ENCODE peak calls at places on chromosomes 11 and 22, in eight cellular contexts. One of them, this sample, is unnamed.

GRCh38 chr11:30653606-30654005 is 67.5 kb upstream of the MPPED2 start:
- DNase-seq in uterus: no peak
- DNase-seq in PC-9: no peak
- DNase-seq in kidney: no peak
- DNase-seq in body of pancreas: no peak
- DNase-seq in adrenal gland: no peak
- DNase-seq in brain microvascular endothelial cell: no peak
- DNase-seq in upper lobe of left lung: no peak
- DNase-seq in this sample: no peak

GRCh38 chr22:48663297-48663696 is 1164.4 kb downstream of the BRD1 start:
- DNase-seq in uterus: no peak
- DNase-seq in PC-9: no peak
- DNase-seq in kidney: no peak
- DNase-seq in body of pancreas: no peak
- DNase-seq in adrenal gland: no peak
- DNase-seq in brain microvascular endothelial cell: no peak
- DNase-seq in upper lobe of left lung: no peak
- DNase-seq in this sample: no peak

GRCh38 chr11:130102457-130103249 is 33.0 kb downstream of the APLP2 start:
- DNase-seq in uterus: no peak
- DNase-seq in PC-9: no peak
- DNase-seq in kidney: no peak
- DNase-seq in body of pancreas: no peak
- DNase-seq in adrenal gland: no peak
- DNase-seq in brain microvascular endothelial cell: no peak
- DNase-seq in upper lobe of left lung: no peak
- DNase-seq in this sample: peak

GRCh38 chr11:5625281-5625680 is 480 bp downstream of the TRIM34 start:
- DNase-seq in uterus: no peak
- DNase-seq in PC-9: no peak
- DNase-seq in kidney: no peak
- DNase-seq in body of pancreas: no peak
- DNase-seq in adrenal gland: no peak
- DNase-seq in brain microvascular endothelial cell: no peak
- DNase-seq in upper lobe of left lung: no peak
- DNase-seq in this sample: no peak

GRCh38 chr11:101583180-101584128 is at the start of gene TRPC6:
- DNase-seq in uterus: peak
- DNase-seq in PC-9: no peak
- DNase-seq in kidney: peak
- DNase-seq in body of pancreas: no peak
- DNase-seq in adrenal gland: no peak
- DNase-seq in brain microvascular endothelial cell: peak
- DNase-seq in upper lobe of left lung: peak
- DNase-seq in this sample: no peak

GRCh38 chr11:19889531-19889930 is 176.9 kb downstream of the NAV2 start:
- DNase-seq in uterus: no peak
- DNase-seq in PC-9: no peak
- DNase-seq in kidney: no peak
- DNase-seq in body of pancreas: no peak
- DNase-seq in adrenal gland: no peak
- DNase-seq in brain microvascular endothelial cell: no peak
- DNase-seq in upper lobe of left lung: no peak
- DNase-seq in this sample: no peak

GRCh38 chr11:94400075-94400838 is 962 bp downstream of the GPR83 start:
- DNase-seq in uterus: no peak
- DNase-seq in PC-9: no peak
- DNase-seq in kidney: no peak
- DNase-seq in body of pancreas: no peak
- DNase-seq in adrenal gland: no peak
- DNase-seq in brain microvascular endothelial cell: no peak
- DNase-seq in upper lobe of left lung: no peak
- DNase-seq in this sample: no peak

GRCh38 chr22:19849800-19850481 is 4.7 kb downstream of the GNB1L start:
- DNase-seq in uterus: no peak
- DNase-seq in PC-9: peak
- DNase-seq in kidney: peak
- DNase-seq in body of pancreas: peak
- DNase-seq in adrenal gland: no peak
- DNase-seq in brain microvascular endothelial cell: no peak
- DNase-seq in upper lobe of left lung: no peak
- DNase-seq in this sample: no peak

GRCh38 chr11:29019960-29020683 is 911.9 kb downstream of the METTL15 start:
- DNase-seq in uterus: no peak
- DNase-seq in PC-9: peak
- DNase-seq in kidney: no peak
- DNase-seq in body of pancreas: no peak
- DNase-seq in adrenal gland: no peak
- DNase-seq in brain microvascular endothelial cell: peak
- DNase-seq in upper lobe of left lung: no peak
- DNase-seq in this sample: peak

DNA sequence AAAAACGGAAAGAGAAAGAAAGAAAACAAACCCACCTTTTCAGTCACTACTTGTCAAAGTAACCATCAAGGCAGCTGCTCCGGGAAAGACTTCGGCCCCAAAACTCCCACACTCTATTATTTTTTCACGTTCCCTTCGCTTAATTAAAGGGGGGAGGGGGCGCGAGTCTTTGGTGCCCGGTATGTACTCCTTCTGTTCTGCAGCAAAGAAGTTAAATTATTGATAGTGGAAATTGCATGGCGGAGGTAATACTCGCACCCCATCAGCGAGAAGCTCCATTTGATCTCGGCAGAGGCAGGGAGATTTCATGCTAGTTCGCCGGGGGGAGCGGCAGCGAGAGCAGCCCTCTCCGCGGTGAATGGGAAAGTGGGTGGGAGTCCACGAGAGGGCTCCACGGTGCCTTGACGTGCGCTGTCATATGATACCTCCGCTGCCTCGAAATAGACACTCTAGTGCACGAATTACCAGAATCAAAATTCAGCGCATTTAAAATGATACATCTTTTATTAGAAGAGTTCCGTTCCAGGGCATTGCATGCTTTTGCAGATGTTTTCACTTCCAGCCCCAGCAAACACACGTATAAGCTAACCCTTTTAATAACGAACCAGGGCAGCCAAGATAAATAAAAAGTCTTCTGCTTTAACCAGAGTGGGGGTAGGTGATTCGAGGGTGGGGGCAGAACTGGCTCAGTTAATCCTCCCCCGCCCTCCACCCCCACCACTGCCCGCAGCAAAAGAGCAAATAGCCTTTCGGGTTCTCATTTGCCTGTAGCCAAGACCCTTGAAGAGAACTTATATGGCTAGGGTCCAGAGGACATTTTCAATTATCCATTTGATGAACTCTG is 1.2 kb upstream of the BDNF start:
- DNase-seq in uterus: no peak
- DNase-seq in PC-9: peak
- DNase-seq in kidney: no peak
- DNase-seq in body of pancreas: peak
- DNase-seq in adrenal gland: peak
- DNase-seq in brain microvascular endothelial cell: peak
- DNase-seq in upper lobe of left lung: peak
- DNase-seq in this sample: peak
- TF ChIP-seq CTCF in uterus: no peak
- TF ChIP-seq CTCF in PC-9: no peak
- TF ChIP-seq CTCF in kidney: no peak
- TF ChIP-seq CTCF in body of pancreas: no peak
- TF ChIP-seq CTCF in adrenal gland: no peak
- TF ChIP-seq CTCF in brain microvascular endothelial cell: peak
- TF ChIP-seq CTCF in upper lobe of left lung: no peak
- TF ChIP-seq CTCF in this sample: peak

GRCh38 chr11:111820059-111820375 is 51.4 kb downstream of the ALG9 start:
- DNase-seq in uterus: no peak
- DNase-seq in PC-9: no peak
- DNase-seq in kidney: no peak
- DNase-seq in body of pancreas: no peak
- DNase-seq in adrenal gland: no peak
- DNase-seq in brain microvascular endothelial cell: no peak
- DNase-seq in upper lobe of left lung: no peak
- DNase-seq in this sample: no peak
- H3K4me3 ChIP-seq in uterus: no peak
- H3K4me3 ChIP-seq in PC-9: no peak
- H3K4me3 ChIP-seq in kidney: no peak
- H3K4me3 ChIP-seq in body of pancreas: no peak
- H3K4me3 ChIP-seq in adrenal gland: no peak
- H3K4me3 ChIP-seq in brain microvascular endothelial cell: no peak
- H3K4me3 ChIP-seq in upper lobe of left lung: no peak
- H3K4me3 ChIP-seq in this sample: no peak

GRCh38 chr11:2681408-2682145 is 18.2 kb downstream of the KCNQ1OT1 start:
- DNase-seq in uterus: no peak
- DNase-seq in PC-9: no peak
- DNase-seq in kidney: no peak
- DNase-seq in body of pancreas: peak
- DNase-seq in adrenal gland: no peak
- DNase-seq in brain microvascular endothelial cell: no peak
- DNase-seq in upper lobe of left lung: no peak
- DNase-seq in this sample: no peak
- TF ChIP-seq CTCF in uterus: no peak
- TF ChIP-seq CTCF in PC-9: no peak
- TF ChIP-seq CTCF in kidney: no peak
- TF ChIP-seq CTCF in body of pancreas: no peak
- TF ChIP-seq CTCF in adrenal gland: no peak
- TF ChIP-seq CTCF in brain microvascular endothelial cell: no peak
- TF ChIP-seq CTCF in upper lobe of left lung: no peak
- TF ChIP-seq CTCF in this sample: no peak

GRCh38 chr22:21734540-21735197 is 925 bp downstream of the YPEL1 start:
- DNase-seq in uterus: no peak
- DNase-seq in PC-9: no peak
- DNase-seq in kidney: no peak
- DNase-seq in body of pancreas: no peak
- DNase-seq in adrenal gland: no peak
- DNase-seq in brain microvascular endothelial cell: no peak
- DNase-seq in upper lobe of left lung: no peak
- DNase-seq in this sample: no peak
- H3K4me3 ChIP-seq in uterus: peak
- H3K4me3 ChIP-seq in PC-9: peak
- H3K4me3 ChIP-seq in kidney: peak
- H3K4me3 ChIP-seq in body of pancreas: no peak
- H3K4me3 ChIP-seq in adrenal gland: peak
- H3K4me3 ChIP-seq in brain microvascular endothelial cell: peak
- H3K4me3 ChIP-seq in upper lobe of left lung: peak
- H3K4me3 ChIP-seq in this sample: peak

GRCh38 chr11:126157326-126158030 is 54.0 kb downstream of the RPUSD4 start:
- DNase-seq in uterus: no peak
- DNase-seq in PC-9: no peak
- DNase-seq in kidney: no peak
- DNase-seq in body of pancreas: no peak
- DNase-seq in adrenal gland: no peak
- DNase-seq in brain microvascular endothelial cell: no peak
- DNase-seq in upper lobe of left lung: no peak
- DNase-seq in this sample: no peak

GRCh38 chr11:126156814-126157213 is 54.6 kb downstream of the RPUSD4 start:
- DNase-seq in uterus: no peak
- DNase-seq in PC-9: no peak
- DNase-seq in kidney: no peak
- DNase-seq in body of pancreas: no peak
- DNase-seq in adrenal gland: no peak
- DNase-seq in brain microvascular endothelial cell: no peak
- DNase-seq in upper lobe of left lung: no peak
- DNase-seq in this sample: no peak

GRCh38 chr11:126159719-126160344 is 51.6 kb downstream of the RPUSD4 start:
- DNase-seq in uterus: no peak
- DNase-seq in PC-9: no peak
- DNase-seq in kidney: no peak
- DNase-seq in body of pancreas: no peak
- DNase-seq in adrenal gland: no peak
- DNase-seq in brain microvascular endothelial cell: no peak
- DNase-seq in upper lobe of left lung: peak
- DNase-seq in this sample: no peak

GRCh38 chr11:126160345-126161145 is 50.9 kb downstream of the RPUSD4 start:
- DNase-seq in uterus: no peak
- DNase-seq in PC-9: no peak
- DNase-seq in kidney: no peak
- DNase-seq in body of pancreas: no peak
- DNase-seq in adrenal gland: no peak
- DNase-seq in brain microvascular endothelial cell: no peak
- DNase-seq in upper lobe of left lung: peak
- DNase-seq in this sample: no peak

GRCh38 chr11:126158054-126158791 is 53.2 kb downstream of the RPUSD4 start:
- DNase-seq in uterus: no peak
- DNase-seq in PC-9: no peak
- DNase-seq in kidney: no peak
- DNase-seq in body of pancreas: no peak
- DNase-seq in adrenal gland: no peak
- DNase-seq in brain microvascular endothelial cell: no peak
- DNase-seq in upper lobe of left lung: no peak
- DNase-seq in this sample: no peak
- TF ChIP-seq CTCF in uterus: no peak
- TF ChIP-seq CTCF in PC-9: no peak
- TF ChIP-seq CTCF in kidney: no peak
- TF ChIP-seq CTCF in body of pancreas: no peak
- TF ChIP-seq CTCF in adrenal gland: no peak
- TF ChIP-seq CTCF in brain microvascular endothelial cell: no peak
- TF ChIP-seq CTCF in upper lobe of left lung: no peak
- TF ChIP-seq CTCF in this sample: no peak

GRCh38 chr11:80958414-80958813 is 1517.6 kb upstream of the TENM4 start:
- DNase-seq in uterus: no peak
- DNase-seq in PC-9: no peak
- DNase-seq in kidney: no peak
- DNase-seq in body of pancreas: no peak
- DNase-seq in adrenal gland: no peak
- DNase-seq in brain microvascular endothelial cell: peak
- DNase-seq in upper lobe of left lung: no peak
- DNase-seq in this sample: peak
- H3K4me3 ChIP-seq in uterus: no peak
- H3K4me3 ChIP-seq in PC-9: no peak
- H3K4me3 ChIP-seq in kidney: no peak
- H3K4me3 ChIP-seq in body of pancreas: no peak
- H3K4me3 ChIP-seq in adrenal gland: no peak
- H3K4me3 ChIP-seq in brain microvascular endothelial cell: no peak
- H3K4me3 ChIP-seq in upper lobe of left lung: no peak
- H3K4me3 ChIP-seq in this sample: no peak

GRCh38 chr22:35407352-35407751 is 7.4 kb downstream of the MCM5 start:
- DNase-seq in uterus: no peak
- DNase-seq in PC-9: no peak
- DNase-seq in kidney: no peak
- DNase-seq in body of pancreas: no peak
- DNase-seq in adrenal gland: no peak
- DNase-seq in brain microvascular endothelial cell: no peak
- DNase-seq in upper lobe of left lung: no peak
- DNase-seq in this sample: no peak

GRCh38 chr22:35410663-35411034 is 10.7 kb downstream of the MCM5 start:
- DNase-seq in uterus: no peak
- DNase-seq in PC-9: no peak
- DNase-seq in kidney: no peak
- DNase-seq in body of pancreas: no peak
- DNase-seq in adrenal gland: no peak
- DNase-seq in brain microvascular endothelial cell: no peak
- DNase-seq in upper lobe of left lung: no peak
- DNase-seq in this sample: no peak

GRCh38 chr22:35409783-35410662 is 10.1 kb downstream of the MCM5 start:
- DNase-seq in uterus: no peak
- DNase-seq in PC-9: no peak
- DNase-seq in kidney: no peak
- DNase-seq in body of pancreas: no peak
- DNase-seq in adrenal gland: no peak
- DNase-seq in brain microvascular endothelial cell: no peak
- DNase-seq in upper lobe of left lung: no peak
- DNase-seq in this sample: no peak

GRCh38 chr22:35413624-35414023 is 13.7 kb downstream of the MCM5 start:
- DNase-seq in uterus: no peak
- DNase-seq in PC-9: no peak
- DNase-seq in kidney: no peak
- DNase-seq in body of pancreas: no peak
- DNase-seq in adrenal gland: no peak
- DNase-seq in brain microvascular endothelial cell: no peak
- DNase-seq in upper lobe of left lung: no peak
- DNase-seq in this sample: no peak

GRCh38 chr22:35411112-35411511 is 11.2 kb downstream of the MCM5 start:
- DNase-seq in uterus: no peak
- DNase-seq in PC-9: no peak
- DNase-seq in kidney: no peak
- DNase-seq in body of pancreas: no peak
- DNase-seq in adrenal gland: no peak
- DNase-seq in brain microvascular endothelial cell: no peak
- DNase-seq in upper lobe of left lung: no peak
- DNase-seq in this sample: no peak
- TF ChIP-seq CTCF in uterus: no peak
- TF ChIP-seq CTCF in PC-9: no peak
- TF ChIP-seq CTCF in kidney: no peak
- TF ChIP-seq CTCF in body of pancreas: no peak
- TF ChIP-seq CTCF in adrenal gland: peak
- TF ChIP-seq CTCF in brain microvascular endothelial cell: no peak
- TF ChIP-seq CTCF in upper lobe of left lung: peak
- TF ChIP-seq CTCF in this sample: no peak